ENCODE peak calls at places on chromosomes 13 and 19, in seven cellular contexts. J is CD4-positive, CD25-positive, alpha-beta regulatory T cell; S is neural progenitor cell; U is H9; L is CD8-positive, alpha-beta memory T cell; N is ovary; R is heart left ventricle. H is an unnamed sample. For H3K27me3, the result is how much of the 10 kb centered on the place peaks cover.

GRCh38 chr13:33869005-33869404 is 51.1 kb downstream of the RFC3 start:
- DNase-seq in J (no peak), S (no peak), U (no peak), L (no peak), N (no peak), R (no peak), H (no peak)

GRCh38 chr13:23321534-23322241 is 111.8 kb downstream of the SACS start:
- DNase-seq in J (no peak), S (no peak), U (no peak), L (no peak), N (peak), R (peak), H (peak)

GRCh38 chr13:44573071-44573470 is 3.1 kb downstream of the TSC22D1 start:
- DNase-seq in J (no peak), S (peak), U (peak), L (no peak), N (no peak), R (no peak), H (no peak)

GRCh38 chr13:24923305-24923640 is 159.3 kb downstream of the RNF17 start:
- DNase-seq in J (no peak), S (no peak), U (no peak), L (no peak), N (no peak), R (no peak), H (peak)

GRCh38 chr19:8363803-8364771 is at the start of gene ANGPTL4:
- DNase-seq in J (peak), S (peak), U (peak), L (peak), N (peak), R (peak), H (peak)

GRCh38 chr13:23695711-23696512 is 125.7 kb downstream of the TNFRSF19 start:
- DNase-seq in J (peak), S (no peak), U (peak), L (peak), N (no peak), R (no peak), H (peak)

GRCh38 chr13:92196566-92197256 is 798.3 kb downstream of the GPC5 start:
- DNase-seq in J (no peak), S (no peak), U (no peak), L (no peak), N (no peak), R (no peak), H (peak)

GRCh38 chr19:11848200-11848593 is 329 bp upstream of the ZNF439 start:
- DNase-seq in J (peak), S (no peak), U (no peak), L (no peak), N (peak), R (no peak), H (no peak)

GRCh38 chr19:12703056-12703455 is 6.6 kb upstream of the FBXW9 start:
- DNase-seq in J (no peak), S (peak), U (peak), L (no peak), N (no peak), R (no peak), H (peak)

GRCh38 chr13:76667551-76667950 is 218.7 kb downstream of the KCTD12 start:
- DNase-seq in J (peak), S (no peak), U (no peak), L (no peak), N (peak), R (no peak), H (peak)

GRCh38 chr13:47087841-47088240 is 191.0 kb upstream of the HTR2A start:
- DNase-seq in J (no peak), S (no peak), U (no peak), L (no peak), N (no peak), R (no peak), H (peak)

GRCh38 chr13:37869506-37869755 is 141 bp downstream of the TRPC4 start:
- DNase-seq in J (no peak), S (no peak), U (peak), L (no peak), N (peak), R (no peak), H (peak)

GRCh38 chr13:99086869-99087129 is 108.9 kb upstream of the DOCK9 start:
- DNase-seq in J (no peak), S (no peak), U (peak), L (peak), N (no peak), R (no peak), H (no peak)

GRCh38 chr19:38329651-38330050 is 6.0 kb upstream of the CATSPERG start:
- DNase-seq in J (no peak), S (no peak), U (no peak), L (no peak), N (no peak), R (no peak), H (no peak)

GRCh38 chr19:49151339-49152217 is 3.6 kb downstream of the HRC start:
- DNase-seq in J (no peak), S (peak), U (peak), L (peak), N (peak), R (peak), H (peak)

GRCh38 chr19:33740811-33741396 is 55.8 kb upstream of the KCTD15 start:
- DNase-seq in J (no peak), S (peak), U (peak), L (no peak), N (no peak), R (no peak), H (peak)

GRCh38 chr13:40387775-40388174 is 278.7 kb downstream of the FOXO1 start:
- DNase-seq in J (no peak), S (no peak), U (no peak), L (no peak), N (no peak), R (no peak), H (no peak)

GRCh38 chr13:29791508-29791907 is 58.9 kb downstream of the UBL3 start:
- DNase-seq in J (no peak), S (no peak), U (no peak), L (no peak), N (no peak), R (no peak), H (no peak)

GRCh38 chr19:48395499-48395898 is 2.0 kb downstream of the GRIN2D start:
- DNase-seq in J (no peak), S (no peak), U (no peak), L (no peak), N (no peak), R (no peak), H (no peak)

GRCh38 chr19:38707512-38708114 is 36.7 kb downstream of the CAPN12 start:
- DNase-seq in J (no peak), S (no peak), U (no peak), L (no peak), N (peak), R (peak), H (no peak)

GRCh38 chr19:54439174-54439851 is 9.7 kb upstream of the LENG8 start:
- DNase-seq in J (no peak), S (peak), U (peak), L (no peak), N (peak), R (no peak), H (peak)

GRCh38 chr19:16462757-16463250 is 9.0 kb downstream of the EPS15L1 start:
- DNase-seq in J (no peak), S (no peak), U (no peak), L (no peak), N (no peak), R (no peak), H (no peak)

GRCh38 chr19:12778020-12778904 is 2.9 kb upstream of the HOOK2 start:
- DNase-seq in J (no peak), S (peak), U (peak), L (no peak), N (peak), R (peak), H (peak)

GRCh38 chr13:27607125-27607524 is 13.2 kb downstream of the LNX2 start:
- DNase-seq in J (no peak), S (no peak), U (no peak), L (no peak), N (no peak), R (no peak), H (peak)

GRCh38 chr19:47618771-47619170 is 9.8 kb downstream of the BICRA start:
- DNase-seq in J (no peak), S (no peak), U (no peak), L (no peak), N (peak), R (peak), H (no peak)

GRCh38 chr19:3665681-3666544 is 34.4 kb downstream of the PIP5K1C start:
- DNase-seq in J (peak), S (peak), U (peak), L (peak), N (peak), R (peak), H (peak)

GRCh38 chr13:113321546-113321945 is 24.5 kb downstream of the LAMP1 start:
- DNase-seq in J (no peak), S (no peak), U (no peak), L (no peak), N (no peak), R (no peak), H (no peak)

GRCh38 chr13:41742917-41743552 is 217.9 kb downstream of the VWA8 start:
- DNase-seq in J (no peak), S (no peak), U (no peak), L (no peak), N (no peak), R (no peak), H (no peak)

GRCh38 chr13:48155850-48156249 is 60.9 kb upstream of the MED4 start:
- DNase-seq in J (peak), S (no peak), U (no peak), L (peak), N (no peak), R (no peak), H (peak)

GRCh38 chr19:8324186-8325050 is 3.1 kb downstream of the RPS28 start:
- DNase-seq in J (no peak), S (no peak), U (peak), L (no peak), N (no peak), R (no peak), H (no peak)

GRCh38 chr19:3533563-3534216 is 5.3 kb upstream of the TEKTIP1 start:
- DNase-seq in J (no peak), S (no peak), U (no peak), L (no peak), N (peak), R (no peak), H (no peak)

GRCh38 chr19:14432817-14433453 is at the start of gene PKN1:
- DNase-seq in J (peak), S (peak), U (peak), L (peak), N (peak), R (peak), H (peak)

GRCh38 chr19:4199699-4200293 is 17.3 kb downstream of the ANKRD24 start:
- DNase-seq in J (no peak), S (peak), U (peak), L (no peak), N (no peak), R (no peak), H (no peak)

GRCh38 chr19:46493236-46494114 is 2.2 kb downstream of the PNMA8B start:
- DNase-seq in J (peak), S (peak), U (peak), L (no peak), N (peak), R (peak), H (peak)

GRCh38 chr19:46495789-46496099 is at the start of gene PNMA8B:
- DNase-seq in J (peak), S (peak), U (peak), L (no peak), N (peak), R (peak), H (peak)

GRCh38 chr19:46492841-46493235 is 2.8 kb downstream of the PNMA8B start:
- DNase-seq in J (no peak), S (peak), U (peak), L (no peak), N (peak), R (no peak), H (no peak)

GRCh38 chr19:46494115-46494935 is 1.3 kb downstream of the PNMA8B start:
- DNase-seq in J (no peak), S (peak), U (no peak), L (no peak), N (no peak), R (no peak), H (no peak)

DNA sequence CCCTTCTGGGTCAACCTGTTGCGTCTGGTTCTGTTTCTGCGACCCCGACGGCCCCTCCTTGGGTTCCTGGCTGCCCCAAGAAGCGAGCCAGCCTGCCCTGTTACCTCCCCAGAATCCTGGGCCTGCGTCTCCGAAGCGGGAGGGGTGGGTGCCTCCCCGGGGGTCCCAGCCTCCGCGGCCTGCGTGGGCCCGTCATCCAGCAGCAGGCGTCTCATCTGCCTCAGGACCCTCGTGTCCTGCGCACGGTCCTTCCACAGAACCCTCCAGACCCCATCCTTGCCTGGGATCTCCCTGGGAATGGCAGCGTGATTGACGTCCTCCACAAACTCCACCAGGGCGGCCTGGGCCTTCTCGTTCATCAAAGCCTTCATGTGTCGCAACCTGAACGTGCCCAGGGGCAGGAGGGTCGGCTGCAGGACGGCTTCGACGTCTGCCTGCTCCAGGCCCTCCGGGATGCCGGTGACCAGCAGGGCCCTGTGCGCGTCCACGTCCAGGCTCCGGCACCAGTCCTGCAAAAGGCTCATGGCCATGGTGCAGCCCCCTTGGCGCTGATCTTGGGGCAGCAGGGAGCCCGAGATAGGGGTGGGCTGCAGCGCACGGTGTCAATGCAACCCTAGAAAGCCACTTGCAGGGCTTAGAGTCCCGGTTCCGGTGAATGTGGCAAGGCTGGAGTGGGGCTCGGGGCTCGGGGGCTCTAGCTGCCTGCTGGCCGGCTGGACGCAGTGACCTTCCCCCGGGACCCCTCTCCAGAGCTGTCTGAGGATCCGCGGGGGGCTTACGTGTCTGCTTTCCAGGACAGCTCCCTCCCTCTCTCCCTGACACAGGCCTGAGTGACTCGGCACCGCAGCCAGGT is 505 bp downstream of the PNMA8B start:
- DNase-seq in J (no peak), S (peak), U (peak), L (no peak), N (no peak), R (no peak), H (no peak)
- H3K27me3 ChIP-seq in J (under half), S (half or more), U (under half), L (under half), N (under half), R (half or more), H (under half)

GRCh38 chr19:51514866-51515481 is 13.4 kb upstream of the SIGLEC12 start:
- DNase-seq in J (peak), S (peak), U (no peak), L (no peak), N (no peak), R (no peak), H (peak)
- H3K27me3 ChIP-seq in J (under half), S (under half), U (under half), L (under half), N (under half), R (under half), H (under half)

GRCh38 chr13:19940106-19940505 is 18.4 kb upstream of the ZMYM2 start:
- DNase-seq in J (no peak), S (peak), U (no peak), L (no peak), N (no peak), R (no peak), H (no peak)
- H3K27me3 ChIP-seq in J (under half), S (under half), U (under half), L (under half), N (under half), R (under half), H (under half)

GRCh38 chr13:110772091-110772984 is 58.8 kb downstream of the ING1 start:
- DNase-seq in J (no peak), S (no peak), U (no peak), L (no peak), N (no peak), R (no peak), H (no peak)
- H3K27me3 ChIP-seq in J (under half), S (under half), U (under half), L (under half), N (under half), R (under half), H (under half)

GRCh38 chr19:1286451-1286858 is 782 bp downstream of the EFNA2 start:
- DNase-seq in J (no peak), S (no peak), U (no peak), L (no peak), N (no peak), R (no peak), H (no peak)
- H3K27me3 ChIP-seq in J (under half), S (under half), U (under half), L (under half), N (under half), R (half or more), H (under half)

DNA sequence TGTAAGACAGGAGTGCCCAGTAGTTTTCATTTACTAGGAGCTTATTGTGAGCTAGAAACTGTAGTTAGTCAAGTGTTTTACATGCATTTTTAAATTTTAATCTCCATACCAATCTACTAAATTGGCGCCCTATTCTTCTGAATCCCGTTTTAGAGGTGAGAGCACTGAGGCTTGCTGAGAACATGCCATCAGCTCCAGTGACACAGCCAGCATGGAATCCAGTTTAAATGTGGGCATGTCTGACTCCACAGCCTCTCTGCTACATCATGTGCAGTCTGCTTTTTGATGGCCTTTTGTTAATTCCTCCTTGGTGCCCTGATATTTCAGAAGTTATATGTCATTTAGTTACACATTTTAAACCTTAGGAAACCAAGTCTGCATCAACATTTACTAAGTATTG is 325.4 kb downstream of the DLEU7 start:
- DNase-seq in J (no peak), S (no peak), U (no peak), L (no peak), N (no peak), R (no peak), H (no peak)
- H3K27me3 ChIP-seq in J (under half), S (under half), U (under half), L (under half), N (under half), R (under half), H (under half)

GRCh38 chr19:46232468-46232867 is 2.9 kb downstream of the IGFL1 start:
- DNase-seq in J (no peak), S (no peak), U (no peak), L (no peak), N (no peak), R (no peak), H (no peak)
- H3K27me3 ChIP-seq in J (under half), S (under half), U (under half), L (under half), N (under half), R (under half), H (under half)